ENCODE peak calls at places on chromosomes 6 and 20, in ten cellular contexts. P, H, Y, U, T, K, V, Z, N and F are unnamed samples.

GRCh38 chr20:57734754-57735153 is 24.9 kb upstream of the PMEPA1 start:
- DNase-seq in P (no peak), K (no peak), N (no peak), T (no peak), U (no peak), V (no peak), Z (no peak), Y (no peak), H (no peak), F (no peak)

GRCh38 chr20:33656783-33657703 is 5.1 kb upstream of the C20orf144 start:
- DNase-seq in N (no peak), T (no peak), V (no peak), U (no peak), K (no peak), P (no peak), H (no peak), Z (no peak), Y (no peak), F (no peak)

GRCh38 chr6:22383016-22383415 is 86.2 kb upstream of the PRL start:
- DNase-seq in T (no peak), V (no peak), Z (no peak), Y (no peak), K (no peak), U (no peak), N (no peak), H (no peak), P (no peak), F (peak)

GRCh38 chr20:59047938-59048680 is 5.5 kb upstream of the PRELID3B start:
- DNase-seq in K (peak), H (no peak), U (no peak), Z (no peak), P (no peak), T (no peak), N (no peak), V (no peak), Y (peak), F (peak)

GRCh38 chr20:33554914-33555420 is 65.1 kb downstream of the CBFA2T2 start:
- DNase-seq in P (no peak), N (peak), K (peak), Z (peak), T (peak), Y (peak), U (peak), H (peak), V (peak), F (peak)

GRCh38 chr6:78797270-78797669 is 70.1 kb upstream of the IRAK1BP1 start:
- DNase-seq in T (no peak), Z (no peak), N (no peak), H (no peak), Y (no peak), U (no peak), V (no peak), K (no peak), P (no peak), F (no peak)

GRCh38 chr20:41391587-41392001 is 25.0 kb upstream of the EMILIN3 start:
- DNase-seq in P (no peak), V (no peak), H (no peak), Y (no peak), T (no peak), N (no peak), K (peak), Z (no peak), U (no peak), F (peak)

GRCh38 chr6:6494677-6495076 is 93.8 kb upstream of the LY86 start:
- DNase-seq in N (no peak), Y (peak), P (peak), U (no peak), Z (no peak), K (no peak), V (peak), T (peak), H (no peak), F (no peak)